ENCODE peak calls at places on chromosome 7, in nine cellular contexts. Q is NCI-H2081; S is ELF-1; M is HFF-Myc; T is omental fat pad; Y is activated effector memory CD4-positive, alpha-beta T cell treated with anti-CD3 and anti-CD28 coated beads, Interleukin-2, amount 50 U/mL, for 16 hours; X is neural progenitor cell; A is NCI-H1417; Z is iris pigment epithelial cell. V is an unnamed sample.

GRCh38 chr7:133301444-133301843 is 48.6 kb downstream of the EXOC4 start:
- DNase-seq in A (no peak), Q (no peak), X (no peak), M (no peak), Y (no peak), Z (no peak), S (no peak), T (no peak), V (no peak)

GRCh38 chr7:28980504-28981281 is 22.6 kb upstream of the TRIL start:
- DNase-seq in Q (no peak), S (peak; percentile 49), M (no peak), X (no peak), A (no peak), Y (no peak), T (no peak), Z (no peak), V (no peak)

GRCh38 chr7:111986601-111987000 is 219.6 kb downstream of the DOCK4 start:
- DNase-seq in X (no peak), Q (no peak), Y (no peak), T (no peak), A (no peak), S (no peak), M (no peak), Z (no peak), V (no peak)

GRCh38 chr7:51228386-51228958 is 88.1 kb downstream of the COBL start:
- DNase-seq in Y (no peak), M (no peak), S (no peak), Z (no peak), T (no peak), X (no peak), A (no peak), Q (no peak), V (no peak)

GRCh38 chr7:157674715-157675426 is 338.1 kb downstream of the DNAJB6 start:
- DNase-seq in Q (no peak), X (no peak), Z (no peak), S (no peak), Y (peak; percentile 54), T (no peak), M (no peak), A (no peak), V (no peak)

GRCh38 chr7:26388256-26388655 is 96.6 kb downstream of the SNX10 start:
- DNase-seq in S (peak; percentile 29), Q (no peak), Y (no peak), T (no peak), A (no peak), X (no peak), Z (no peak), M (no peak), V (no peak)

GRCh38 chr7:84196007-84196551 is 1.5 kb upstream of the SEMA3A start:
- DNase-seq in S (peak; percentile 65), Q (no peak), Z (peak; percentile 72), M (no peak), X (peak; percentile 53), A (no peak), T (no peak), Y (no peak), V (no peak)

GRCh38 chr7:93715234-93715633 is 140.7 kb upstream of the CALCR start:
- DNase-seq in Y (no peak), T (no peak), X (peak; percentile 64), S (peak; percentile 41), M (peak; percentile 7), Z (peak; percentile 52), A (no peak), Q (no peak), V (no peak)

GRCh38 chr7:30445770-30446169 is 32.8 kb downstream of the NOD1 start:
- DNase-seq in A (peak; percentile 72), S (peak; percentile 39), Y (peak; percentile 85), M (no peak), T (peak; percentile 63), X (peak; percentile 15), Q (no peak), Z (peak; percentile 69), V (peak; percentile 44)

GRCh38 chr7:88686468-88687229 is 72.9 kb upstream of the ZNF804B start:
- DNase-seq in X (no peak), A (no peak), Y (no peak), M (no peak), T (no peak), Q (no peak), S (no peak), Z (no peak), V (no peak)

GRCh38 chr7:151899513-151900360 is 22.8 kb upstream of the PRKAG2 start:
- DNase-seq in Q (no peak), S (no peak), Y (peak; percentile 41), A (no peak), M (no peak), Z (no peak), X (no peak), T (no peak), V (no peak)

GRCh38 chr7:92884218-92884617 is 47.8 kb upstream of the CDK6 start:
- DNase-seq in Z (no peak), M (no peak), Y (no peak), X (no peak), S (no peak), T (no peak), A (no peak), Q (no peak), V (no peak)

V was measured in NCI-H2029 treated with DMSO at 0.1 percent for 48 hours.